ENCODE peak calls at places on chromosomes 12 and 14, in four cellular contexts. U is SK-N-MC, A is GM12878, X is HL-60. E is an unnamed sample.

GRCh38 chr12:51388826-51389225 is 2.4 kb downstream of the GALNT6 start:
- DNase-seq in U (no peak), A (no peak), X (no peak), E (no peak)

GRCh38 chr12:69056743-69057515 is 124.0 kb upstream of the CPM start:
- DNase-seq in U (no peak), A (no peak), X (no peak), E (no peak)

GRCh38 chr14:32397871-32398640 is 69.0 kb downstream of the AKAP6 start:
- DNase-seq in U (no peak), A (no peak), X (no peak), E (no peak)

GRCh38 chr14:26381405-26381804 is 216.4 kb downstream of the NOVA1 start:
- DNase-seq in U (no peak), A (no peak), X (no peak), E (no peak)

GRCh38 chr14:53509227-53509822 is 356.2 kb upstream of the DDHD1 start:
- DNase-seq in U (no peak), A (no peak), X (no peak), E (no peak)

GRCh38 chr12:116319316-116319715 is 41.8 kb upstream of the MED13L start:
- DNase-seq in U (no peak), A (no peak), X (no peak), E (no peak)

GRCh38 chr12:30989754-30990153 is 63.2 kb downstream of the TSPAN11 start:
- DNase-seq in U (no peak), A (no peak), X (no peak), E (no peak)

GRCh38 chr12:93790472-93791152 is 113.4 kb downstream of the CRADD start:
- DNase-seq in U (no peak), A (no peak), X (no peak), E (no peak)

GRCh38 chr12:52916225-52916624 is 11.3 kb upstream of the KRT8 start:
- DNase-seq in U (no peak), A (no peak), X (no peak), E (no peak)

GRCh38 chr12:69575346-69575745 is 9.9 kb upstream of the CCT2 start:
- DNase-seq in U (no peak), A (no peak), X (no peak), E (no peak)

GRCh38 chr14:24243336-24243836 is 963 bp upstream of the TINF2 start:
- DNase-seq in U (no peak), A (no peak), X (peak), E (no peak)

GRCh38 chr12:124686885-124687694 is 119.7 kb upstream of the NCOR2 start:
- DNase-seq in U (no peak), A (no peak), X (no peak), E (no peak)

GRCh38 chr12:116559330-116560080 is at the start of gene MAP1LC3B2:
- DNase-seq in U (peak), A (peak), X (peak), E (no peak)

GRCh38 chr12:122891661-122892525 is 4.0 kb downstream of the VPS37B start:
- DNase-seq in U (peak), A (no peak), X (peak), E (no peak)

GRCh38 chr14:33509927-33510535 is 440.8 kb downstream of the EGLN3 start:
- DNase-seq in U (no peak), A (no peak), X (no peak), E (no peak)

GRCh38 chr14:43116341-43116740 is 1390.7 kb downstream of the FSCB start:
- DNase-seq in U (no peak), A (no peak), X (no peak), E (no peak)

GRCh38 chr12:46519407-46519806 is 146.8 kb upstream of the SLC38A2 start:
- DNase-seq in U (no peak), A (no peak), X (no peak), E (no peak)

GRCh38 chr14:61346793-61347192 is 25.4 kb downstream of the PRKCH start:
- DNase-seq in U (no peak), A (no peak), X (no peak), E (no peak)

GRCh38 chr12:50074936-50075807 is 10.0 kb upstream of the SMARCD1 start:
- DNase-seq in U (no peak), A (peak), X (no peak), E (peak)

GRCh38 chr12:54359762-54360351 is 4.4 kb downstream of the GPR84 start:
- DNase-seq in U (no peak), A (no peak), X (no peak), E (no peak)

GRCh38 chr12:70555081-70555480 is 82.1 kb downstream of the PTPRB start:
- DNase-seq in U (no peak), A (no peak), X (no peak), E (no peak)

GRCh38 chr12:120529641-120530314 is 820 bp upstream of the COQ5 start:
- DNase-seq in U (no peak), A (no peak), X (no peak), E (no peak)

GRCh38 chr12:91019455-91019854 is 14.7 kb upstream of the EPYC start:
- DNase-seq in U (no peak), A (no peak), X (no peak), E (no peak)

GRCh38 chr14:100028990-100029677 is 36.1 kb upstream of the EVL start:
- DNase-seq in U (no peak), A (no peak), X (no peak), E (no peak)
- TF ChIP-seq POLR2AphosphoS5 in U (no peak), A (no peak), X (no peak), E (no peak)

GRCh38 chr14:76666746-76667145 is 94.5 kb upstream of the VASH1 start:
- DNase-seq in U (no peak), A (no peak), X (no peak), E (no peak)

GRCh38 chr14:76662580-76662979 is 98.7 kb upstream of the VASH1 start:
- DNase-seq in U (no peak), A (no peak), X (no peak), E (no peak)

DNA sequence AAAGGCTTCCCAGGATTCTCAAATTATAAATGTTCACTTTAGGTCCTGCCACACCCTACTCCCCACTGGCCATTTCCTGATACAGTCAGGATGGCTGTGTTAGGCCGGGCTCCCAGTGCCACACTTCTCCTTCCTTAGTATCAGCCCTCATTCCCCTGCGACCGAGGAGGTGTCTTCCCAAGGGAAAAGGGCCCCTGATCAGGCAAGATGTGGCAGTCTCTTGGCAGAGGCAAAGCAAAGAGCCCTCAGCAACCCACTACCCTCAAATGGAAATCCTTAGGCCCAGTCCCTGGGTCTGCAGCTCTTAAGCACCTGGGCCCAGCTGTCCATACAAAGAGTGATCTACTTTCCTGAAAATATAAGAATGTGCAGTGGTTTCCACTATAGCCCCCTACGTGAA is 96.5 kb upstream of the VASH1 start:
- DNase-seq in U (no peak), A (no peak), X (no peak), E (no peak)
- TF ChIP-seq POLR2AphosphoS5 in U (no peak), A (no peak), X (no peak), E (no peak)

GRCh38 chr12:129325566-129325965 is 472.3 kb downstream of the GLT1D1 start:
- DNase-seq in U (no peak), A (no peak), X (no peak), E (no peak)
- TF ChIP-seq POLR2AphosphoS5 in U (no peak), A (no peak), X (no peak), E (no peak)

GRCh38 chr12:103909811-103910210 is 20.4 kb upstream of the HSP90B1 start:
- DNase-seq in U (no peak), A (no peak), X (no peak), E (no peak)
- TF ChIP-seq POLR2AphosphoS5 in U (no peak), A (no peak), X (no peak), E (no peak)

DNA sequence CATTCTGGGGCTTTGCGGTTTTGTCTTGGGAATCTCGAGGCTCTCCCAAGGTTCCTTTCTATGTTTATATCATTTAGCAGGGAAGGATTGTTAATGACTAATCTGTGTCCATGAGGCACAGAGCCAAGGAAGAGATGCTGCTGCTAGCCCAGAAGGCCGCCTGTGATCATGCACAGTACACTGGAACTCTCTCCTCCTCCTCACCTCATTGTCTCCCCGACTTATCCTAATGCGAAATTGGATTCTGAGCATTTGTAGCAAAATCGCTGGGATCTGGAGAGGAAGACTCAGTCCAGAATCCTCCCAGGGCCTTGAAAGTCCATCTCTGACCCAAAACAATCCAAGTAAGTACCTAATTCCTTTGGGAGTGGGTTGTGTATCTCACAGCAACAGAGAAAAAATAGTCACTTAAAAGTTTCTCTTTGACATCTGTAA is at the start of gene NR1H4:
- DNase-seq in U (no peak), A (no peak), X (no peak), E (no peak)
- TF ChIP-seq POLR2AphosphoS5 in U (no peak), A (no peak), X (no peak), E (no peak)

GRCh38 chr14:50000215-50001145 is 107.6 kb downstream of the ARF6 start:
- DNase-seq in U (peak), A (no peak), X (no peak), E (peak)
- TF ChIP-seq POLR2AphosphoS5 in U (peak), A (peak), X (peak), E (peak)

DNA sequence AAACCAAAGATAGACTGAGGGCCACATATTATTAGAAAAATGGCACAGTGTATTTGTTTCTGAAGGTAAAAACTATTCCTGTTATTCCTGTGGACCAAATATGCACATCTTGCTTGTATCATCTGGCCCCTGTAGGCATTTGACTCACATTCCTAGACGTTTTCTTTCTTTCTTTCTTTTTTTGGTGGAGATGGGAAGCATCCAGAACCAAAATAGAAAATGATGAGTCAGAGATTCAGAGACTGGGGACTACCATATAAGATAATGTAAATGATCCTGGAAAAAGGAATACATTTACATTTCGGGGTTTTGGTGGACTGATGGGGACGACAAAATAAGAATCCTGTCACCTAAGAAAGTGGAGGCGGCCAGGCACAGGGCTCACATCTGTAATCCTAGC is 24.2 kb downstream of the TRIM9 start:
- DNase-seq in U (no peak), A (no peak), X (no peak), E (no peak)
- TF ChIP-seq POLR2AphosphoS5 in U (no peak), A (no peak), X (no peak), E (no peak)

E was measured in GM12892.